ENCODE peak calls at places on chromosomes 4 and X, in four cellular contexts. V is GM12878, R is HepG2, P is H1. F is an unnamed sample.
A peak's percentile ranks its signal among the peaks of the same experiment; 100 is the strongest.

GRCh38 chr4:76380561-76380960 is 40.4 kb downstream of the CCDC158 start:
- DNase-seq in V (no peak), R (no peak), P (no peak), F (no peak)

GRCh38 chrX:2242326-2242725 is 258.4 kb downstream of the DHRSX start:
- DNase-seq in V (no peak), R (no peak), P (no peak), F (no peak)

GRCh38 chrX:106952988-106953387 is 32.8 kb downstream of the CLDN2 start:
- DNase-seq in V (no peak), R (no peak), P (no peak), F (no peak)

GRCh38 chr4:112888617-112889016 is 160.8 kb upstream of the ANK2 start:
- DNase-seq in V (no peak), R (no peak), P (no peak), F (no peak)

GRCh38 chrX:112800901-112801775 is 39.5 kb downstream of the AMOT start:
- DNase-seq in V (no peak), R (no peak), P (no peak), F (no peak)

GRCh38 chrX:22351966-22352365 is 79.3 kb downstream of the CBLL2 start:
- DNase-seq in V (no peak), R (no peak), P (no peak), F (no peak)

GRCh38 chr4:153520871-153521329 is 54.7 kb downstream of the TMEM131L start:
- DNase-seq in V (peak; percentile 76), R (no peak), P (no peak), F (no peak)

GRCh38 chrX:50814701-50815476 is 895 bp upstream of the SHROOM4 start:
- DNase-seq in V (no peak), R (no peak), P (no peak), F (no peak)

GRCh38 chr4:85968945-85969830 is 390.7 kb downstream of the MAPK10 start:
- DNase-seq in V (no peak), R (peak; percentile 33), P (no peak), F (no peak)

GRCh38 chr4:174714393-174715211 is 114.4 kb downstream of the GLRA3 start:
- DNase-seq in V (no peak), R (peak; percentile 17), P (peak; percentile 60), F (peak; percentile 21)

GRCh38 chr4:101067383-101067782 is 279.9 kb downstream of the PPP3CA start:
- DNase-seq in V (no peak), R (no peak), P (no peak), F (no peak)

GRCh38 chrX:66163849-66164401 is at the start of gene HEPH:
- DNase-seq in V (peak; percentile 12), R (no peak), P (peak; percentile 41), F (no peak)

DNA sequence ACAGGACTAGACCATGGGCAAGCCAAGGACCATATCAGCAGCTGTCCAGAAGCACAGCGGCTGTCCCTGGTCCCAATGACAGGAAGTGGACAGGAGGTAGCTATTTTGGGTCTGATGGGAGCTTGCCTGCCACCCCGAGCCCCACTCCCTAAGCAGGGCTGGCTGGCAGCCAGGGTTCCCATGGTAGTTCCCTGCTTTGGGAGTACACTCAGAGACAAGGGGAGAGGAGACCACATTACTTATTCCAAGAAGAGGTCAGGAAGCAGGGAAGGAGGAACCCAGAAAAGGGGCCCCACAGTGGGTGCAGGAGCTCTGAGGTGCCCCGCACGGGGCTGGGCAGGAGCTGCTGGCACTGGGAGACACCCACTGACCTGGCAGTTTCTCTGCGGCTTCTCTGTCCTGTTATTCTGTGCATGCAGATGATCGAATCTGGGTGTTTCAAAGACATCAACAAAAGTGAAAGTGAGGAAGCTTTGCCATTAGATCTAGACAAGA is 36.3 kb downstream of the HTT-AS start:
- DNase-seq in V (no peak), R (no peak), P (no peak), F (no peak)
- TF ChIP-seq TAF1 in V (no peak), R (no peak), P (no peak), F (no peak)

GRCh38 chr4:6657242-6658203 is 17.0 kb downstream of the MRFAP1 start:
- DNase-seq in V (no peak), R (no peak), P (no peak), F (no peak)

GRCh38 chr4:6658635-6659075 is 18.2 kb downstream of the MRFAP1 start:
- DNase-seq in V (no peak), R (no peak), P (peak; percentile 73), F (no peak)

GRCh38 chr4:6659897-6660296 is 19.4 kb downstream of the MRFAP1 start:
- DNase-seq in V (no peak), R (no peak), P (no peak), F (no peak)

GRCh38 chr4:6658204-6658585 is 17.7 kb downstream of the MRFAP1 start:
- DNase-seq in V (no peak), R (no peak), P (no peak), F (no peak)

GRCh38 chr4:6655924-6656323 is 15.4 kb downstream of the MRFAP1 start:
- DNase-seq in V (no peak), R (no peak), P (no peak), F (no peak)
- TF ChIP-seq TAF1 in V (no peak), R (no peak), P (no peak), F (no peak)

GRCh38 chr4:10117424-10118354 is 1.1 kb upstream of the WDR1 start:
- DNase-seq in V (peak; percentile 20), R (no peak), P (peak; percentile 52), F (no peak)
- TF ChIP-seq TAF1 in V (no peak), R (no peak), P (no peak), F (no peak)

GRCh38 chr4:16439003-16439402 is 212.7 kb upstream of the TAPT1 start:
- DNase-seq in V (no peak), R (no peak), P (no peak), F (no peak)
- TF ChIP-seq TAF1 in V (no peak), R (no peak), P (no peak), F (no peak)

GRCh38 chr4:2947926-2948325 is 15.3 kb downstream of the NOP14 start:
- DNase-seq in V (no peak), R (no peak), P (no peak), F (no peak)
- TF ChIP-seq TAF1 in V (no peak), R (no peak), P (no peak), F (no peak)

GRCh38 chr4:155784637-155785036 is 25.8 kb downstream of the GUCY1B1 start:
- DNase-seq in V (no peak), R (no peak), P (no peak), F (no peak)

GRCh38 chr4:155785828-155786227 is 27.0 kb downstream of the GUCY1B1 start:
- DNase-seq in V (no peak), R (no peak), P (no peak), F (no peak)

GRCh38 chr4:155789391-155789790 is 30.6 kb downstream of the GUCY1B1 start:
- DNase-seq in V (no peak), R (no peak), P (no peak), F (no peak)

GRCh38 chr4:155781432-155781831 is 22.6 kb downstream of the GUCY1B1 start:
- DNase-seq in V (no peak), R (no peak), P (no peak), F (no peak)

GRCh38 chr4:155787113-155787710 is 28.4 kb downstream of the GUCY1B1 start:
- DNase-seq in V (peak; percentile 19), R (peak; percentile 28), P (no peak), F (no peak)
- TF ChIP-seq TAF1 in V (no peak), R (no peak), P (no peak), F (no peak)

GRCh38 chr4:173509031-173510001 is 20.7 kb downstream of the HAND2 start:
- DNase-seq in V (no peak), R (no peak), P (peak; percentile 65), F (no peak)

GRCh38 chr4:173505924-173506779 is 23.9 kb downstream of the HAND2 start:
- DNase-seq in V (peak; percentile 41), R (peak; percentile 21), P (peak; percentile 85), F (no peak)

GRCh38 chr4:173508386-173509002 is 21.5 kb downstream of the HAND2 start:
- DNase-seq in V (no peak), R (no peak), P (peak; percentile 60), F (no peak)

GRCh38 chr4:173507471-173508385 is 22.3 kb downstream of the HAND2 start:
- DNase-seq in V (no peak), R (no peak), P (peak; percentile 74), F (no peak)

DNA sequence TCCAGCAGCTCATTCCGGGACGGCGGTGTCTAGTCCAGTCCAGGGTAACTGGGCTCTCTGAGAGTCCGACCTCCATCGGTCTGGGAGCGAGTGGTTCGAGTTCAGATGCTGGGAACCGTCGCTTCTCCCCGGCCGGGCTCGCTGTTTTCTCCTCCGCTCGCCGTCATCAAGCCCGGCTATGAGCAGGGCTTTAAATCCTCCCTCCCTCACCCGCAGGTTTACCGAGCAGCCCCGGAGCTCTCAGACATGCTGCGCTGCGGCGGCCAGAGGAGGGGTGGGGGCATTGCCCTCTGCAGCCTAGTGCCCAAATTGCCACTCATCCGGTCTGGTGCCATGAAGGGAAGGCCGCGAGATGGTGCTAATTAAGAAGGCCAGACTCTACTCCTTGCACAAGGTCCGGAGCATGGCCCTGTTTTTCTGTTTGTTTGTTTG is 23.2 kb downstream of the HAND2 start:
- DNase-seq in V (no peak), R (no peak), P (no peak), F (no peak)
- TF ChIP-seq TAF1 in V (no peak), R (no peak), P (no peak), F (no peak)

GRCh38 chr4:106048250-106048931 is 153.1 kb downstream of the NPNT start:
- DNase-seq in V (no peak), R (no peak), P (no peak), F (no peak)
- TF ChIP-seq TAF1 in V (no peak), R (no peak), P (no peak), F (no peak)

GRCh38 chr4:14059006-14059405 is 431.5 kb upstream of the BOD1L1 start:
- DNase-seq in V (no peak), R (no peak), P (no peak), F (no peak)

DNA sequence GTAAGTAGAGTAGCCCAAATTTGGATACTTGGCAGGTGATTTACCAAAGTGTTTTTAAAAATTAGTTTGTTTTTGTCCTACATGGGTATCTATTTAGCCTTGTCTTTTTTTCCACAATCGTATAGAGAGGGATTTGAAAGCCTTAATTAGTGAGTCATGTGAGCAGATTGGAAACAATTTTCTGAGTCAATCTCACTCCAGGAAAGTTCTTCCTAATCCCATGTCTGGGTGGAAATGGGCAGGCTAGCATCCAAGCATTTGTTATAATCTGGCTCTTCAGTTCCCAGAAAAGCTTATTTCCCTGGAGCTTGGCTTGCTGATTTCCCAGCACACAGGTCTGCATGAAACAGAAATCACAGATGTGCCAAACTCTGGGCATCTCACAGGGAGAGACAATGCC is 426.9 kb upstream of the BOD1L1 start:
- DNase-seq in V (no peak), R (no peak), P (no peak), F (no peak)
- TF ChIP-seq TAF1 in V (no peak), R (no peak), P (no peak), F (no peak)

GRCh38 chr4:7109169-7109568 is 41.3 kb upstream of the GRPEL1 start:
- DNase-seq in V (no peak), R (no peak), P (no peak), F (no peak)
- TF ChIP-seq TAF1 in V (no peak), R (no peak), P (no peak), F (no peak)

F was measured in GM12891.